ENCODE peak calls at places on chromosome 7, in four cellular contexts. H is uterus, A is choroid plexus epithelial cell, Y is hepatocyte. C is an unnamed sample.

GRCh38 chr7:50835156-50835555 is 52.5 kb upstream of the GRB10 start:
- DNase-seq in H (no peak), A (no peak), Y (no peak), C (no peak)

GRCh38 chr7:33444501-33444900 is 315.1 kb downstream of the BBS9 start:
- DNase-seq in H (no peak), A (peak), Y (peak), C (no peak)

GRCh38 chr7:104065491-104065890 is 76.0 kb upstream of the RELN start:
- DNase-seq in H (no peak), A (no peak), Y (no peak), C (no peak)

GRCh38 chr7:70618020-70618551 is 513.9 kb upstream of the GALNT17 start:
- DNase-seq in H (no peak), A (no peak), Y (no peak), C (no peak)

GRCh38 chr7:4204530-4205165 is 477.4 kb upstream of the FOXK1 start:
- DNase-seq in H (no peak), A (no peak), Y (peak), C (no peak)

GRCh38 chr7:19508821-19509220 is 200.0 kb downstream of the POLR1F start:
- DNase-seq in H (no peak), A (peak), Y (no peak), C (no peak)

GRCh38 chr7:117896339-117896738 is 23.1 kb upstream of the CTTNBP2 start:
- DNase-seq in H (no peak), A (no peak), Y (no peak), C (no peak)

GRCh38 chr7:2231992-2232765 is 566 bp downstream of the MAD1L1 start:
- DNase-seq in H (no peak), A (peak), Y (peak), C (peak)

GRCh38 chr7:14836571-14837189 is 65.9 kb downstream of the DGKB start:
- DNase-seq in H (peak), A (peak), Y (peak), C (peak)

GRCh38 chr7:18464830-18465229 is 30.7 kb upstream of the HDAC9 start:
- DNase-seq in H (no peak), A (no peak), Y (no peak), C (no peak)

GRCh38 chr7:64183126-64183742 is 23.8 kb upstream of the ZNF735 start:
- DNase-seq in H (no peak), A (no peak), Y (no peak), C (no peak)

GRCh38 chr7:66930341-66930740 is 9.3 kb downstream of the TMEM248 start:
- DNase-seq in H (no peak), A (peak), Y (peak), C (peak)

GRCh38 chr7:139618482-139619366 is 95.2 kb downstream of the CLEC2L start:
- DNase-seq in H (peak), A (peak), Y (peak), C (peak)

GRCh38 chr7:45451636-45452035 is 122.5 kb upstream of the ADCY1 start:
- DNase-seq in H (no peak), A (peak), Y (no peak), C (no peak)

GRCh38 chr7:40815512-40815911 is 680.7 kb downstream of the SUGCT start:
- DNase-seq in H (no peak), A (no peak), Y (no peak), C (no peak)

GRCh38 chr7:101816499-101817030 is 861 bp upstream of the CUX1 start:
- DNase-seq in H (peak), A (peak), Y (peak), C (peak)
- TF ChIP-seq CTCF in H (no peak), A (no peak), Y (no peak), C (no peak)

GRCh38 chr7:38296059-38296857 is 22.8 kb upstream of the TARP start:
- DNase-seq in H (no peak), A (no peak), Y (no peak), C (no peak)

GRCh38 chr7:38299275-38299931 is 26.0 kb upstream of the TARP start:
- DNase-seq in H (no peak), A (no peak), Y (no peak), C (no peak)

GRCh38 chr7:38303866-38304265 is 30.4 kb upstream of the TARP start:
- DNase-seq in H (no peak), A (no peak), Y (no peak), C (no peak)

GRCh38 chr7:38294926-38295325 is 21.5 kb upstream of the TARP start:
- DNase-seq in H (no peak), A (no peak), Y (no peak), C (no peak)

DNA sequence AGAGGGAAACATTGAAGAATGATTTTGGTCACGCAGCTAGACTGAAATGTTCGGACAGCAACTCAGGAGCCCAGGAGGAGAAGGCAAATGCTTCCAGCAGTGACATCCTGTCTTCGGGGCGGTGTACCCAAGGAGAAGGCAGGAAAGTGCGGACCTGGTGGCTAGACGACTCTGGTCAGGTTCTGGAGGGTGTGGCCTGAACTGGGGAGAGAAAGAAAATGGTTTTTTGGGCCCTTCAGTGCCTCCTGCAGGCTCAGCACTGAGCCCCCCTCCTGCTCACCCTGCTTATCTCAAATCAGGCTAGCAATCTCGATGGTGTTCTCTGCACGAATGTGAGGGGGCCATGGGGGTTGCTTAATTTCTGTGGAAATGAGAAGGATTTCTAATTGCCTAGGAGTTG is 26.7 kb upstream of the TARP start:
- DNase-seq in H (no peak), A (no peak), Y (no peak), C (no peak)
- TF ChIP-seq CTCF in H (no peak), A (no peak), Y (no peak), C (no peak)

GRCh38 chr7:39417642-39418041 is 148.6 kb upstream of the YAE1 start:
- DNase-seq in H (no peak), A (peak), Y (no peak), C (no peak)
- TF ChIP-seq CTCF in H (no peak), A (peak), Y (no peak), C (peak)

GRCh38 chr7:105488219-105488571 is 33.9 kb downstream of the PUS7 start:
- DNase-seq in H (no peak), A (no peak), Y (no peak), C (no peak)
- TF ChIP-seq CTCF in H (no peak), A (no peak), Y (no peak), C (no peak)